ENCODE peak calls at places on chromosomes 2 and 18, in four cellular contexts. I is GM12878, T is WTC11, P is HepG2. G is an unnamed sample.

GRCh38 chr2:71609029-71609428 is 155.7 kb downstream of the DYSF start:
- DNase-seq in P (no peak), I (no peak), T (peak; percentile 3), G (no peak)

GRCh38 chr18:24704921-24705620 is 244.6 kb downstream of the HRH4 start:
- DNase-seq in I (no peak), P (no peak), T (no peak), G (no peak)

GRCh38 chr2:32357545-32358482 is 991 bp downstream of the BIRC6 start:
- DNase-seq in P (peak; percentile 35), T (peak; percentile 51), I (no peak), G (peak; percentile 65)

GRCh38 chr2:152200562-152201465 is 25.3 kb upstream of the STAM2 start:
- DNase-seq in I (no peak), T (peak; percentile 25), P (peak; percentile 77), G (peak; percentile 92)

GRCh38 chr2:237724811-237725478 is 73.6 kb upstream of the RBM44 start:
- DNase-seq in T (no peak), P (no peak), I (no peak), G (no peak)

GRCh38 chr2:63613391-63613901 is 24.7 kb downstream of the MDH1 start:
- DNase-seq in T (no peak), P (no peak), I (no peak), G (no peak)

GRCh38 chr2:81734981-81735380 is 1430.4 kb upstream of the LRRTM1 start:
- DNase-seq in I (no peak), P (no peak), T (no peak), G (no peak)

GRCh38 chr18:9516437-9517064 is 41.2 kb downstream of the RALBP1 start:
- DNase-seq in I (peak; percentile 17), T (no peak), P (peak; percentile 14), G (peak; percentile 51)

GRCh38 chr2:183919926-183920325 is 678.4 kb upstream of the ZNF804A start:
- DNase-seq in P (no peak), T (no peak), I (no peak), G (no peak)

GRCh38 chr2:219459460-219460311 is 25.0 kb downstream of the SPEG start:
- DNase-seq in T (peak; percentile 85), I (no peak), P (peak; percentile 58), G (peak; percentile 71)

GRCh38 chr18:63683890-63684289 is 18.9 kb upstream of the SERPINB11 start:
- DNase-seq in I (no peak), T (no peak), P (no peak), G (no peak)

GRCh38 chr2:189837336-189837735 is 53.1 kb downstream of the PMS1 start:
- DNase-seq in I (no peak), P (no peak), T (no peak), G (no peak)

GRCh38 chr2:189836644-189837043 is 52.4 kb downstream of the PMS1 start:
- DNase-seq in T (no peak), P (no peak), I (no peak), G (no peak)

GRCh38 chr2:189834059-189834458 is 49.8 kb downstream of the PMS1 start:
- DNase-seq in I (no peak), T (no peak), P (no peak), G (no peak)

GRCh38 chr2:189841019-189841418 is 56.8 kb downstream of the PMS1 start:
- DNase-seq in P (no peak), T (no peak), I (no peak), G (no peak)

GRCh38 chr2:189835855-189836558 is 51.8 kb downstream of the PMS1 start:
- DNase-seq in I (no peak), P (no peak), T (no peak), G (no peak)
- TF ChIP-seq CREM in I (no peak), P (no peak), T (no peak), G (no peak)

GRCh38 chr2:109454304-109454703 is 159.5 kb downstream of the SEPTIN10 start:
- DNase-seq in I (no peak), P (no peak), T (no peak), G (no peak)
- TF ChIP-seq CREM in I (no peak), P (no peak), T (no peak), G (no peak)

DNA sequence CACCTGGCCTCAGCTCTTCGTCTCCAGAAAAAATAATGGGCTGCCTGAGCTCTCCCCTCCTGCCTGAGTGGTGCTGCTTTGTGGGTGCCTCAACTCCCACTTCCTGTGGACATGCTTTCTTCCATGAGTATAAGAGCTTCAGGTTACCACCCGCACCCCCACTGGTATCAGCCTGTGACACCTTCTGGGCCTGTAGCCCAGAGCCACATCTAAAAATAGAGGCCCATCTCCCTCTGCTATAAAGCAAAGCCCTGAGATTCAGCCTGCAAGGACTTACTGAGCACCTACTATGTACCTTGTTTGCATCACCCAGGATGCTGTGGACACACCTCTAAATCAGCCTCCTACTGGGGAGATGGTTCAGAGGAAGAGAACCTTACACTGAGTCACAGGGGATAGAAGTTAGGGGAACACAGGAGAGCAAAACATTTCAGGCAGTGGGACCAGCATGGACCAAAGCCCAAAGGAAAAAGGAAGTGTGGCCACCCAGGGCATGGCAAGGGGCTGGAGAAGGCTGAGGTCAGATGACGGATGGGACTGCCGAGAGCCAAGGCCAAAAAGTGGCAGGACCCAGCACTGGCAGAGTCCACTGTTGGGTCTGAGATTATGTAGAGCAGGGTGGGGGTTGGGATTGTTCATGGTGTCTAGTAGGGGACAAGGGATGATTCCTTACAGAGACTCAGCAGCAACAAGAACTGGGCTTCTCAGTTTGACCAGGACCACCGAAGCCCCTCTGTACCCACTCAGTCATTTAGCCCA is 123.7 kb upstream of the PPP1CB start:
- DNase-seq in I (no peak), P (no peak), T (no peak), G (no peak)
- TF ChIP-seq CREM in I (no peak), P (no peak), T (no peak), G (no peak)

GRCh38 chr2:166942377-166942776 is 54.1 kb downstream of the XIRP2 start:
- DNase-seq in T (no peak), P (no peak), I (no peak), G (no peak)
- TF ChIP-seq CREM in T (no peak), P (no peak), I (no peak), G (no peak)